ENCODE peak calls at places on chromosomes 4 and X, in ten cellular contexts. N, E, W, C, O, G, U, R, T and P are unnamed samples.

GRCh38 chr4:79042079-79042674 is 102.9 kb upstream of the PAQR3 start:
- DNase-seq in N (no peak), E (no peak), W (no peak), C (no peak), O (no peak), G (no peak), U (no peak), R (no peak), T (peak; percentile 11), P (no peak)

GRCh38 chr4:3229964-3230363 is 19.0 kb upstream of the MSANTD1 start:
- DNase-seq in N (no peak), E (no peak), W (no peak), C (no peak), O (no peak), G (no peak), U (no peak), R (no peak), T (no peak), P (no peak)

GRCh38 chr4:139535228-139535851 is 20.7 kb downstream of the SETD7 start:
- DNase-seq in N (no peak), E (no peak), W (no peak), C (no peak), O (no peak), G (no peak), U (no peak), R (no peak), T (no peak), P (no peak)

GRCh38 chr4:154984148-154984547 is 203.1 kb downstream of the RBM46 start:
- DNase-seq in N (no peak), E (no peak), W (no peak), C (no peak), O (no peak), G (no peak), U (no peak), R (no peak), T (no peak), P (no peak)

GRCh38 chr4:68375667-68376559 is 26.0 kb upstream of the YTHDC1 start:
- DNase-seq in N (no peak), E (peak; percentile 65), W (no peak), C (peak; percentile 64), O (peak; percentile 22), G (peak; percentile 52), U (peak; percentile 7), R (no peak), T (peak; percentile 72), P (peak; percentile 25)

GRCh38 chrX:53456254-53456653 is 22.1 kb upstream of the HSD17B10 start:
- DNase-seq in N (no peak), E (no peak), W (no peak), C (no peak), O (no peak), G (no peak), U (no peak), R (no peak), T (peak; percentile 61), P (no peak)

GRCh38 chr4:48891028-48891619 is 15.4 kb downstream of the OCIAD2 start:
- DNase-seq in N (no peak), E (no peak), W (no peak), C (no peak), O (no peak), G (no peak), U (no peak), R (no peak), T (no peak), P (no peak)

GRCh38 chr4:92303621-92304027 is at the start of gene GRID2:
- DNase-seq in N (no peak), E (no peak), W (no peak), C (peak; percentile 62), O (peak; percentile 70), G (no peak), U (no peak), R (peak; percentile 28), T (no peak), P (no peak)

GRCh38 chrX:13938053-13938765 is 91.5 kb downstream of the GEMIN8 start:
- DNase-seq in N (no peak), E (no peak), W (no peak), C (peak; percentile 36), O (peak; percentile 65), G (peak; percentile 10), U (no peak), R (peak; percentile 32), T (no peak), P (no peak)